ENCODE peak calls at places on chromosomes 11 and 22, in seven cellular contexts. Y is stromal cell of bone marrow; L is RWPE1; B is endodermal cell; D is Right ventricle myocardium inferior; I is CD4-positive, alpha-beta T cell; N is activated effector memory CD4-positive, alpha-beta T cell treated with Interleukin-2 at 50 U/mL for 16 hours. R is an unnamed sample.

GRCh38 chr11:2926611-2927492 is 2.4 kb downstream of the PHLDA2 start:
- DNase-seq in Y (no peak), L (no peak), B (no peak), D (peak), I (no peak), N (no peak), R (no peak)

GRCh38 chr11:74371269-74372039 is 26.8 kb downstream of the PGM2L1 start:
- DNase-seq in Y (no peak), L (peak), B (no peak), D (no peak), I (no peak), N (no peak), R (no peak)

GRCh38 chr11:125326126-125326525 is 161.6 kb downstream of the PKNOX2 start:
- DNase-seq in Y (no peak), L (no peak), B (no peak), D (no peak), I (no peak), N (no peak), R (no peak)

GRCh38 chr22:42041784-42042183 is 28.8 kb downstream of the NAGA start:
- DNase-seq in Y (no peak), L (no peak), B (no peak), D (no peak), I (no peak), N (no peak), R (no peak)

GRCh38 chr22:47281126-47282106 is 519.0 kb downstream of the TBC1D22A start:
- DNase-seq in Y (peak), L (peak), B (no peak), D (no peak), I (no peak), N (no peak), R (no peak)

GRCh38 chr22:39215430-39216142 is 29.2 kb downstream of the PDGFB start:
- DNase-seq in Y (no peak), L (no peak), B (peak), D (no peak), I (peak), N (no peak), R (no peak)

GRCh38 chr22:29855611-29856181 is 17.6 kb upstream of the ASCC2 start:
- DNase-seq in Y (no peak), L (no peak), B (peak), D (peak), I (no peak), N (no peak), R (no peak)

GRCh38 chr22:20469110-20469855 is 26.3 kb downstream of the KLHL22 start:
- DNase-seq in Y (no peak), L (no peak), B (no peak), D (no peak), I (no peak), N (no peak), R (no peak)

GRCh38 chr11:130782361-130783221 is 133.7 kb downstream of the SNX19 start:
- DNase-seq in Y (peak), L (peak), B (peak), D (no peak), I (no peak), N (no peak), R (peak)

GRCh38 chr22:44438056-44438455 is 60.0 kb downstream of the RTL6 start:
- DNase-seq in Y (no peak), L (no peak), B (peak), D (no peak), I (no peak), N (no peak), R (no peak)

GRCh38 chr22:21634081-21634480 is 1.5 kb downstream of the CCDC116 start:
- DNase-seq in Y (no peak), L (no peak), B (no peak), D (no peak), I (no peak), N (no peak), R (no peak)

GRCh38 chr11:69392104-69392653 is 89.3 kb upstream of the LINC01488 start:
- DNase-seq in Y (no peak), L (no peak), B (no peak), D (peak), I (no peak), N (no peak), R (no peak)

GRCh38 chr11:57459112-57460016 is 964 bp upstream of the RTN4RL2 start:
- DNase-seq in Y (no peak), L (no peak), B (peak), D (no peak), I (peak), N (peak), R (no peak)

R was measured in ELF-1.